ENCODE peak calls at places on chromosomes 6 and 20, in six cellular contexts. B is RWPE1, Z is glutamatergic neuron, E is IMR-90, S is progenitor cell of endocrine pancreas, M is Peyer's patch. N is an unnamed sample.

GRCh38 chr6:54248319-54248718 is 59.9 kb upstream of the TINAG start:
- DNase-seq in B (no peak), Z (no peak), E (no peak), S (no peak), M (no peak), N (no peak)

GRCh38 chr6:44674226-44675155 is 287.0 kb downstream of the CDC5L start:
- DNase-seq in B (peak), Z (no peak), E (no peak), S (no peak), M (no peak), N (no peak)

GRCh38 chr6:31139599-31139998 is 733 bp upstream of the PSORS1C2 start:
- DNase-seq in B (no peak), Z (no peak), E (peak), S (no peak), M (no peak), N (no peak)

GRCh38 chr6:154127638-154128037 is 88.6 kb downstream of the OPRM1 start:
- DNase-seq in B (no peak), Z (no peak), E (no peak), S (no peak), M (no peak), N (no peak)

GRCh38 chr6:34360556-34360955 is 31.9 kb downstream of the NUDT3 start:
- DNase-seq in B (no peak), Z (no peak), E (peak), S (no peak), M (no peak), N (no peak)

GRCh38 chr20:35489717-35490116 is 34.3 kb downstream of the CEP250 start:
- DNase-seq in B (no peak), Z (no peak), E (no peak), S (no peak), M (peak), N (no peak)

GRCh38 chr6:85464722-85465150 is 14.9 kb downstream of the NT5E start:
- DNase-seq in B (peak), Z (no peak), E (peak), S (no peak), M (no peak), N (no peak)

GRCh38 chr20:51586005-51586440 is 43.5 kb upstream of the NFATC2 start:
- DNase-seq in B (peak), Z (no peak), E (peak), S (no peak), M (no peak), N (no peak)

GRCh38 chr6:108171918-108172516 is 6.2 kb downstream of the NR2E1 start:
- DNase-seq in B (no peak), Z (no peak), E (no peak), S (no peak), M (no peak), N (no peak)

GRCh38 chr6:118804091-118804490 is 89.9 kb upstream of the ASF1A start:
- DNase-seq in B (no peak), Z (no peak), E (peak), S (no peak), M (no peak), N (no peak)

GRCh38 chr6:148364056-148364844 is 21.6 kb downstream of the SASH1 start:
- DNase-seq in B (no peak), Z (no peak), E (peak), S (no peak), M (no peak), N (no peak)

GRCh38 chr6:67952121-67952520 is 683.0 kb upstream of the ADGRB3 start:
- DNase-seq in B (peak), Z (no peak), E (no peak), S (no peak), M (no peak), N (no peak)

GRCh38 chr6:151284012-151284411 is 44.2 kb downstream of the AKAP12 start:
- DNase-seq in B (peak), Z (no peak), E (no peak), S (no peak), M (no peak), N (no peak)

GRCh38 chr6:41640436-41640835 is 2.2 kb downstream of the MDFI start:
- DNase-seq in B (no peak), Z (no peak), E (no peak), S (no peak), M (no peak), N (no peak)

GRCh38 chr20:10467985-10468845 is 33.1 kb downstream of the SLX4IP start:
- DNase-seq in B (no peak), Z (no peak), E (peak), S (no peak), M (no peak), N (no peak)

GRCh38 chr20:13458860-13459451 is 179.8 kb downstream of the TASP1 start:
- DNase-seq in B (peak), Z (peak), E (peak), S (no peak), M (no peak), N (peak)

GRCh38 chr6:10300071-10300470 is 114.8 kb downstream of the TFAP2A start:
- DNase-seq in B (peak), Z (no peak), E (no peak), S (no peak), M (no peak), N (no peak)

GRCh38 chr20:32511358-32512046 is 73.6 kb downstream of the NOL4L start:
- DNase-seq in B (no peak), Z (peak), E (no peak), S (no peak), M (no peak), N (no peak)

GRCh38 chr6:169141706-169142705 is 111.6 kb downstream of the THBS2 start:
- DNase-seq in B (no peak), Z (no peak), E (peak), S (no peak), M (peak), N (no peak)

GRCh38 chr6:3293271-3294155 is 34.8 kb downstream of the PSMG4 start:
- DNase-seq in B (no peak), Z (peak), E (no peak), S (no peak), M (peak), N (no peak)

GRCh38 chr20:19427480-19427879 is 215.0 kb downstream of the SLC24A3 start:
- DNase-seq in B (no peak), Z (no peak), E (no peak), S (no peak), M (no peak), N (no peak)

GRCh38 chr6:75065524-75065923 is 140.3 kb downstream of the COL12A1 start:
- DNase-seq in B (no peak), Z (no peak), E (peak), S (no peak), M (no peak), N (no peak)

GRCh38 chr6:75076009-75076408 is 129.8 kb downstream of the COL12A1 start:
- DNase-seq in B (no peak), Z (no peak), E (no peak), S (no peak), M (no peak), N (no peak)

GRCh38 chr6:75070244-75070643 is 135.6 kb downstream of the COL12A1 start:
- DNase-seq in B (no peak), Z (no peak), E (no peak), S (no peak), M (no peak), N (no peak)
- TF ChIP-seq CTCF in B (no peak), Z (no peak), E (peak), S (no peak), M (no peak), N (no peak)

DNA sequence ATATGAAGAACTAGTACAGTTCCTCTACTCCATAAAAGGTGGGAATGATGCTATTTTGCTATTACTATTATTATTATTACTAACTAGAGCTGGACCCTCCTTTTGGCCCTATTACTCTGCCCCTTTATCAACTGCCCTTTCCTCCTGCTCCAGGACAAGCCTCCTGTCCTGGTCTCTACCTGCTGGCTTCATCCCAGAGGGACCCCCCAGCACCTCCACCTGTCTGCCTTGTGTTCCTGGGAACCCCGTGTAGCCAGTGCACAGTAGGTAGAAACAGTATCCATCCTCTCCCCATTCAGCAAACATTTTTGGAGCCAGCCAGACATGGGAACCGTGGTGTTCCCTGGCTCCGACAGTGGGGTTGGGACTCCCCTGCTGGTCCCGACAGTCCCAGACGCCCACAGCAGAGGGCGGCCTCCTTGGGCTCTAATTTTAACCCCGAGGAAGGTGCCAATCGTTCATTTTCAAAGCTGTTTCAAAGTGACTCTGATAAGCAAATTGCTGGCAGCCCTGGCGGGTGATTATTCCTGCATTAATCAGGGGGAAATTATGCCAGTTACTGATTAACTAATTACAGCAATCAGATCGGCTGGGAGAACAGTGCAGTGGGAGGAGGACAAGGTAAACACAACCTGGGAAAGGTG is 44.2 kb upstream of the MDGA1 start:
- DNase-seq in B (no peak), Z (peak), E (no peak), S (peak), M (peak), N (no peak)
- TF ChIP-seq CTCF in B (no peak), Z (no peak), E (no peak), S (peak), M (no peak), N (peak)

GRCh38 chr6:6788394-6789020 is 200.0 kb downstream of the LY86 start:
- DNase-seq in B (no peak), Z (no peak), E (no peak), S (no peak), M (peak), N (no peak)
- TF ChIP-seq CTCF in B (no peak), Z (peak), E (peak), S (peak), M (no peak), N (peak)

DNA sequence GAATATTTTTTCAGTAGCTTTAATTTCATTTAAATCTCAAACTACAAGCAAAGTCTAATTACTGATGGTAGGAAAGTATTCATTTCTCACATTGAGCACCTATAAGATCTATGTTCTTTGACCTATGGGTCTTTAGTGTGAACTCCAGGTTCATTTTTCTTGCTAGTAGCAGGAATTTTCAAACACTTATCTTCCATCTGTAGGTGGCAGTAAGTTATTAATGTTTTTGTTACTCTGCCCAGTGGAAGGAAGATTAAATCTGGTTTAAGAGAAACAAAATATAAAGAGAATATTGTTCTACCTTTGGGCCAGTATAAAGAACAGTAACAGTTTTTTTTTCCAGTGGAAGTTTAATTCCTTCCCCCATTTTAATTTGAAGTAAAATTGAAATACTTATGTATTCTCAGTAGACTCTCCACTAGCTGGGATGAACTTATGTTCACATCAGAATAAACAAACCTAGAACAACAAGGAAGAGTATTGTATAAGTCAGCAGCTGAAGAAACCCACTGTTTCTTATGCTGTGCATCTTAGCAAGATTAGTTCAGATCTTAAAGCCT is 328.2 kb downstream of the PHF3 start:
- DNase-seq in B (no peak), Z (no peak), E (no peak), S (no peak), M (no peak), N (no peak)
- TF ChIP-seq CTCF in B (no peak), Z (no peak), E (peak), S (no peak), M (no peak), N (peak)

GRCh38 chr6:134455319-134455718 is 137.4 kb upstream of the SGK1 start:
- DNase-seq in B (no peak), Z (no peak), E (no peak), S (no peak), M (no peak), N (no peak)
- TF ChIP-seq CTCF in B (no peak), Z (no peak), E (no peak), S (no peak), M (no peak), N (no peak)

GRCh38 chr20:58024241-58024721 is 204.2 kb downstream of the ANKRD60 start:
- DNase-seq in B (no peak), Z (no peak), E (no peak), S (no peak), M (no peak), N (no peak)

GRCh38 chr20:58026361-58026760 is 202.1 kb downstream of the ANKRD60 start:
- DNase-seq in B (no peak), Z (no peak), E (no peak), S (no peak), M (no peak), N (no peak)

GRCh38 chr20:58025233-58025632 is 203.2 kb downstream of the ANKRD60 start:
- DNase-seq in B (no peak), Z (no peak), E (no peak), S (no peak), M (no peak), N (no peak)

GRCh38 chr20:58023781-58024180 is 204.7 kb downstream of the ANKRD60 start:
- DNase-seq in B (no peak), Z (no peak), E (no peak), S (no peak), M (no peak), N (no peak)

GRCh38 chr20:58028123-58028522 is 200.3 kb downstream of the ANKRD60 start:
- DNase-seq in B (no peak), Z (no peak), E (no peak), S (no peak), M (no peak), N (no peak)
- TF ChIP-seq CTCF in B (no peak), Z (no peak), E (no peak), S (peak), M (no peak), N (no peak)

N was measured in GM10248.